ENCODE peak calls at places on chromosomes 3 and 15, in ten cellular contexts. One of them, this sample, is unnamed.

GRCh38 chr15:91630090-91630489 is 223.4 kb upstream of the SLCO3A1 start:
- DNase-seq in T-cell: no peak
- DNase-seq in AG08395: no peak
- DNase-seq in kidney tubule cell: no peak
- DNase-seq in C1 segment of cervical spinal cord: no peak
- DNase-seq in HS-27A: no peak
- DNase-seq in iPS DF 19.7: no peak
- DNase-seq in neuronal stem cell: no peak
- DNase-seq in activated naive CD8-positive, alpha-beta T cell treated with anti-CD3 and anti-CD28 coated beads, Interleukin-2, amount 50 U/mL, for 16 hours: no peak
- DNase-seq in hepatocyte: no peak
- DNase-seq in this sample: no peak

GRCh38 chr15:89666147-89666857 is 11.0 kb upstream of the KIF7 start:
- DNase-seq in T-cell: no peak
- DNase-seq in AG08395: no peak
- DNase-seq in kidney tubule cell: no peak
- DNase-seq in C1 segment of cervical spinal cord: no peak
- DNase-seq in HS-27A: no peak
- DNase-seq in iPS DF 19.7: no peak
- DNase-seq in neuronal stem cell: no peak
- DNase-seq in activated naive CD8-positive, alpha-beta T cell treated with anti-CD3 and anti-CD28 coated beads, Interleukin-2, amount 50 U/mL, for 16 hours: no peak
- DNase-seq in hepatocyte: no peak
- DNase-seq in this sample: peak; percentile 72

GRCh38 chr15:73081321-73081958 is 29.2 kb downstream of the NEO1 start:
- DNase-seq in T-cell: no peak
- DNase-seq in AG08395: peak; percentile 30
- DNase-seq in kidney tubule cell: peak; percentile 55
- DNase-seq in C1 segment of cervical spinal cord: no peak
- DNase-seq in HS-27A: peak; percentile 42
- DNase-seq in iPS DF 19.7: peak; percentile 1
- DNase-seq in neuronal stem cell: peak; percentile 17
- DNase-seq in activated naive CD8-positive, alpha-beta T cell treated with anti-CD3 and anti-CD28 coated beads, Interleukin-2, amount 50 U/mL, for 16 hours: no peak
- DNase-seq in hepatocyte: peak; percentile 69
- DNase-seq in this sample: no peak

GRCh38 chr3:66393486-66394260 is 107.1 kb downstream of the LRIG1 start:
- DNase-seq in T-cell: peak; percentile 69
- DNase-seq in AG08395: no peak
- DNase-seq in kidney tubule cell: no peak
- DNase-seq in C1 segment of cervical spinal cord: no peak
- DNase-seq in HS-27A: no peak
- DNase-seq in iPS DF 19.7: no peak
- DNase-seq in neuronal stem cell: no peak
- DNase-seq in activated naive CD8-positive, alpha-beta T cell treated with anti-CD3 and anti-CD28 coated beads, Interleukin-2, amount 50 U/mL, for 16 hours: no peak
- DNase-seq in hepatocyte: no peak
- DNase-seq in this sample: peak; percentile 72

GRCh38 chr3:14234197-14235002 is 55.8 kb downstream of the LSM3 start:
- DNase-seq in T-cell: no peak
- DNase-seq in AG08395: no peak
- DNase-seq in kidney tubule cell: peak; percentile 91
- DNase-seq in C1 segment of cervical spinal cord: no peak
- DNase-seq in HS-27A: no peak
- DNase-seq in iPS DF 19.7: no peak
- DNase-seq in neuronal stem cell: no peak
- DNase-seq in activated naive CD8-positive, alpha-beta T cell treated with anti-CD3 and anti-CD28 coated beads, Interleukin-2, amount 50 U/mL, for 16 hours: no peak
- DNase-seq in hepatocyte: peak; percentile 57
- DNase-seq in this sample: peak; percentile 73

GRCh38 chr3:125202197-125202596 is 10.4 kb downstream of the SLC12A8 start:
- DNase-seq in T-cell: no peak
- DNase-seq in AG08395: no peak
- DNase-seq in kidney tubule cell: no peak
- DNase-seq in C1 segment of cervical spinal cord: no peak
- DNase-seq in HS-27A: no peak
- DNase-seq in iPS DF 19.7: no peak
- DNase-seq in neuronal stem cell: no peak
- DNase-seq in activated naive CD8-positive, alpha-beta T cell treated with anti-CD3 and anti-CD28 coated beads, Interleukin-2, amount 50 U/mL, for 16 hours: no peak
- DNase-seq in hepatocyte: no peak
- DNase-seq in this sample: no peak

GRCh38 chr3:150237490-150237889 is 170.6 kb upstream of the TSC22D2 start:
- DNase-seq in T-cell: no peak
- DNase-seq in AG08395: peak; percentile 43
- DNase-seq in kidney tubule cell: peak; percentile 95
- DNase-seq in C1 segment of cervical spinal cord: peak; percentile 49
- DNase-seq in HS-27A: no peak
- DNase-seq in iPS DF 19.7: no peak
- DNase-seq in neuronal stem cell: no peak
- DNase-seq in activated naive CD8-positive, alpha-beta T cell treated with anti-CD3 and anti-CD28 coated beads, Interleukin-2, amount 50 U/mL, for 16 hours: no peak
- DNase-seq in hepatocyte: no peak
- DNase-seq in this sample: no peak

GRCh38 chr3:139388961-139389551 is 391 bp downstream of the COPB2 start:
- DNase-seq in T-cell: peak; percentile 16
- DNase-seq in AG08395: no peak
- DNase-seq in kidney tubule cell: no peak
- DNase-seq in C1 segment of cervical spinal cord: no peak
- DNase-seq in HS-27A: peak; percentile 5
- DNase-seq in iPS DF 19.7: no peak
- DNase-seq in neuronal stem cell: peak; percentile 2
- DNase-seq in activated naive CD8-positive, alpha-beta T cell treated with anti-CD3 and anti-CD28 coated beads, Interleukin-2, amount 50 U/mL, for 16 hours: no peak
- DNase-seq in hepatocyte: no peak
- DNase-seq in this sample: no peak

GRCh38 chr3:164732166-164732565 is 346.1 kb downstream of the SI start:
- DNase-seq in T-cell: no peak
- DNase-seq in AG08395: peak; percentile 8
- DNase-seq in kidney tubule cell: no peak
- DNase-seq in C1 segment of cervical spinal cord: no peak
- DNase-seq in HS-27A: no peak
- DNase-seq in iPS DF 19.7: no peak
- DNase-seq in neuronal stem cell: no peak
- DNase-seq in activated naive CD8-positive, alpha-beta T cell treated with anti-CD3 and anti-CD28 coated beads, Interleukin-2, amount 50 U/mL, for 16 hours: no peak
- DNase-seq in hepatocyte: no peak
- DNase-seq in this sample: no peak

GRCh38 chr15:87858651-87859050 is 397.9 kb downstream of the NTRK3 start:
- DNase-seq in T-cell: no peak
- DNase-seq in AG08395: no peak
- DNase-seq in kidney tubule cell: no peak
- DNase-seq in C1 segment of cervical spinal cord: no peak
- DNase-seq in HS-27A: no peak
- DNase-seq in iPS DF 19.7: no peak
- DNase-seq in neuronal stem cell: no peak
- DNase-seq in activated naive CD8-positive, alpha-beta T cell treated with anti-CD3 and anti-CD28 coated beads, Interleukin-2, amount 50 U/mL, for 16 hours: no peak
- DNase-seq in hepatocyte: no peak
- DNase-seq in this sample: no peak

GRCh38 chr3:188687389-188687788 is 484.4 kb upstream of the TPRG1 start:
- DNase-seq in T-cell: no peak
- DNase-seq in AG08395: peak; percentile 12
- DNase-seq in kidney tubule cell: peak; percentile 96
- DNase-seq in C1 segment of cervical spinal cord: no peak
- DNase-seq in HS-27A: no peak
- DNase-seq in iPS DF 19.7: no peak
- DNase-seq in neuronal stem cell: no peak
- DNase-seq in activated naive CD8-positive, alpha-beta T cell treated with anti-CD3 and anti-CD28 coated beads, Interleukin-2, amount 50 U/mL, for 16 hours: no peak
- DNase-seq in hepatocyte: no peak
- DNase-seq in this sample: no peak

GRCh38 chr3:32310336-32310735 is 71.9 kb downstream of the CMTM8 start:
- DNase-seq in T-cell: no peak
- DNase-seq in AG08395: no peak
- DNase-seq in kidney tubule cell: no peak
- DNase-seq in C1 segment of cervical spinal cord: no peak
- DNase-seq in HS-27A: no peak
- DNase-seq in iPS DF 19.7: no peak
- DNase-seq in neuronal stem cell: no peak
- DNase-seq in activated naive CD8-positive, alpha-beta T cell treated with anti-CD3 and anti-CD28 coated beads, Interleukin-2, amount 50 U/mL, for 16 hours: no peak
- DNase-seq in hepatocyte: no peak
- DNase-seq in this sample: no peak

GRCh38 chr3:52126036-52126435 is 28.2 kb downstream of the POC1A start:
- DNase-seq in T-cell: no peak
- DNase-seq in AG08395: no peak
- DNase-seq in kidney tubule cell: no peak
- DNase-seq in C1 segment of cervical spinal cord: peak; percentile 34
- DNase-seq in HS-27A: no peak
- DNase-seq in iPS DF 19.7: no peak
- DNase-seq in neuronal stem cell: no peak
- DNase-seq in activated naive CD8-positive, alpha-beta T cell treated with anti-CD3 and anti-CD28 coated beads, Interleukin-2, amount 50 U/mL, for 16 hours: no peak
- DNase-seq in hepatocyte: no peak
- DNase-seq in this sample: no peak

GRCh38 chr15:48388017-48388936 is 57.0 kb downstream of the DUT start:
- DNase-seq in T-cell: no peak
- DNase-seq in AG08395: peak; percentile 27
- DNase-seq in kidney tubule cell: no peak
- DNase-seq in C1 segment of cervical spinal cord: no peak
- DNase-seq in HS-27A: no peak
- DNase-seq in iPS DF 19.7: no peak
- DNase-seq in neuronal stem cell: no peak
- DNase-seq in activated naive CD8-positive, alpha-beta T cell treated with anti-CD3 and anti-CD28 coated beads, Interleukin-2, amount 50 U/mL, for 16 hours: no peak
- DNase-seq in hepatocyte: peak; percentile 17
- DNase-seq in this sample: no peak

GRCh38 chr15:25739687-25740121 is 123.4 kb downstream of the ATP10A start:
- DNase-seq in T-cell: peak; percentile 54
- DNase-seq in AG08395: peak; percentile 27
- DNase-seq in kidney tubule cell: peak; percentile 46
- DNase-seq in C1 segment of cervical spinal cord: no peak
- DNase-seq in HS-27A: no peak
- DNase-seq in iPS DF 19.7: peak; percentile 28
- DNase-seq in neuronal stem cell: no peak
- DNase-seq in activated naive CD8-positive, alpha-beta T cell treated with anti-CD3 and anti-CD28 coated beads, Interleukin-2, amount 50 U/mL, for 16 hours: no peak
- DNase-seq in hepatocyte: peak; percentile 36
- DNase-seq in this sample: no peak

This sample was measured in cardiac septum.